ENCODE peak calls at places on chromosomes 12 and 14, in five cellular contexts. F is AG09319, J is NCI-H446 treated with DMSO at 0.1 percent for 48 hours, E is smooth muscle cell of the brain vasculature, S is naive B cell. V is an unnamed sample.

GRCh38 chr14:68741839-68742470 is 50.9 kb downstream of the ZFP36L1 start:
- DNase-seq in E (no peak), J (no peak), F (no peak), S (peak), V (no peak)

GRCh38 chr14:77647853-77648252 is 31.4 kb upstream of the SPTLC2 start:
- DNase-seq in E (no peak), S (no peak), J (no peak), F (no peak), V (no peak)

GRCh38 chr14:49687942-49688700 is at the start of gene POLE2:
- DNase-seq in F (no peak), J (peak), S (peak), E (peak), V (peak)

GRCh38 chr12:106239241-106239950 is 8.4 kb downstream of the CKAP4 start:
- DNase-seq in E (no peak), F (no peak), J (no peak), S (no peak), V (no peak)

GRCh38 chr12:92735131-92735721 is 32.4 kb downstream of the PLEKHG7 start:
- DNase-seq in J (peak), S (no peak), E (peak), F (peak), V (peak)

GRCh38 chr12:19196959-19197630 is 67.6 kb downstream of the PLEKHA5 start:
- DNase-seq in F (no peak), J (no peak), E (no peak), S (no peak), V (no peak)

GRCh38 chr12:24705741-24706358 is 243.1 kb downstream of the BCAT1 start:
- DNase-seq in F (no peak), S (peak), J (no peak), E (no peak), V (no peak)

GRCh38 chr12:113424915-113425823 is 3.0 kb downstream of the SDSL start:
- DNase-seq in J (no peak), F (no peak), E (peak), S (peak), V (no peak)

GRCh38 chr14:95544588-95544987 is 9.7 kb downstream of the GLRX5 start:
- DNase-seq in S (no peak), J (no peak), F (no peak), E (no peak), V (no peak)

GRCh38 chr12:52776435-52776834 is 710 bp downstream of the KRT76 start:
- DNase-seq in S (no peak), E (no peak), F (no peak), J (no peak), V (no peak)